ENCODE peak calls at places on chromosomes 5 and 9, in eight cellular contexts. I, L, T, R, P, O, S and N are unnamed samples.

GRCh38 chr5:55591671-55592070 is 56.9 kb upstream of the PLPP1 start:
- DNase-seq in I (no peak), L (no peak), T (peak), R (no peak), P (no peak), O (no peak), S (no peak), N (no peak)

GRCh38 chr5:95669540-95669939 is 13.3 kb downstream of the SPATA9 start:
- DNase-seq in I (peak), L (no peak), T (peak), R (peak), P (no peak), O (no peak), S (peak), N (no peak)

GRCh38 chr9:112104901-112105300 is 70.2 kb downstream of the SUSD1 start:
- DNase-seq in I (no peak), L (no peak), T (no peak), R (no peak), P (no peak), O (no peak), S (no peak), N (no peak)

GRCh38 chr5:10860196-10860543 is 99.1 kb upstream of the DAP start:
- DNase-seq in I (no peak), L (no peak), T (no peak), R (no peak), P (no peak), O (no peak), S (no peak), N (no peak)

GRCh38 chr9:71506821-71507220 is 261.5 kb downstream of the CEMIP2 start:
- DNase-seq in I (no peak), L (peak), T (peak), R (peak), P (no peak), O (no peak), S (no peak), N (no peak)

GRCh38 chr9:120289990-120290925 is 289.7 kb downstream of the CDK5RAP2 start:
- DNase-seq in I (no peak), L (no peak), T (peak), R (peak), P (no peak), O (no peak), S (no peak), N (no peak)

GRCh38 chr5:139633295-139634027 is 14.7 kb upstream of the CXXC5 start:
- DNase-seq in I (peak), L (peak), T (peak), R (peak), P (peak), O (peak), S (peak), N (peak)

GRCh38 chr5:158739941-158740340 is 359.8 kb downstream of the EBF1 start:
- DNase-seq in I (no peak), L (no peak), T (peak), R (no peak), P (no peak), O (no peak), S (no peak), N (no peak)

GRCh38 chr9:93354451-93354850 is 97.0 kb upstream of the FAM120A start:
- DNase-seq in I (no peak), L (no peak), T (no peak), R (peak), P (no peak), O (no peak), S (no peak), N (no peak)

GRCh38 chr5:178404987-178405386 is 172.4 kb upstream of the PHYKPL start:
- DNase-seq in I (no peak), L (no peak), T (no peak), R (no peak), P (no peak), O (no peak), S (peak), N (no peak)

GRCh38 chr5:80688648-80689420 is 34.1 kb upstream of the DHFR start:
- DNase-seq in I (no peak), L (no peak), T (no peak), R (no peak), P (no peak), O (no peak), S (no peak), N (no peak)

DNA sequence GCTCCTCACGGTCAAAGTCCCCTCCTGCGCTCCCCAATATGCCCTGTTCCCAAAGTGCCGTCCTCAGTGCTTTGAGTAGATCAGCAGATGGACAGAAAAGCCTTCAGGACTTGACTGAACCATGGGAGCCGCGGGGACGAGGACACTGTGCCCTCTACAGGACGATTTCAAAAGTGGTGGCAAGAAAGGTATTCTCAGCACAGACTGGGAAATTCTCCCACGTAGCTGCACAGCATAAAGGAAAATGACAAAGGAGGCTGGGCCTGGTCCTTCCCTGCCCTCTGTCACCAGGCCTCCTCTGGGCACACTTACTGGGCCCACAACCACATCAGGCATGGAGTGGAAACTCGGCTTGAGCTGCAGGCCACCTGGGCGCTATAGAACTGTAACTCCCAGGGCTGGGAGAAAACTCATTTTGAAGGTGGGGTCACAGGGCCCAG is 16.7 kb upstream of the MTMR12 start:
- DNase-seq in I (peak), L (peak), T (peak), R (peak), P (peak), O (peak), S (peak), N (no peak)
- TF ChIP-seq CTCF in I (no peak), L (peak), T (peak), R (peak), P (no peak), O (peak), S (peak), N (peak)

DNA sequence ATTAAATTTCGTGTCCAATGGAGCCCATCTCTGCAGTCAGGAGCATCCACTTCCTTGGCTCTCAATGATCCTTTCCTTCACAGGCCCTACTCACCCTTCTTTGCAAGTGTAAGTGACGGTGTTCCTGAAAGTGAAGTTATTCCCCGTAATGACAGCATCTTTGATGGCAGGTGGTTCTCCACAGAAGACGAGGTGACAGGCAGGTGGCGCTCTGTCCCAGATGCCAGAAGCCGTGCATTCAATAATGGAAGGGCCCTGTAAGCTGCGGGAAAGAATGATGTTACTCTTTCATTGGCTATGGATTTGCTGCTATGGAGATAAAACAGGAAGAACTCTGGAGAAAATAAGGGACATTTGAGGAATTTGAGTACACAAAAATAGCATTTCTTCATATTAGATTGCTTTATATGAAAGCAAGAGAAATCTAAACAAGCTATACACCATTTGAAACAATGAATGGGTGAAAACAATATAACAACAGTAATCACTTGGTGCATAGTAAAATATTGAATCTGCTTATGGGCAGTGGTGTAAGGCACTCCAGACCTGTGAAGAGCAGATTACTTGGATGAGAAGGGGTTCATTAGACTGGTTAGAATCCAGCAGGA is 89.9 kb upstream of the TXNDC8 start:
- DNase-seq in I (peak), L (peak), T (peak), R (peak), P (no peak), O (peak), S (no peak), N (no peak)
- TF ChIP-seq CTCF in I (no peak), L (peak), T (peak), R (peak), P (no peak), O (no peak), S (no peak), N (peak)

GRCh38 chr5:57887851-57888621 is 405.4 kb upstream of the ACTBL2 start:
- DNase-seq in I (peak), L (peak), T (peak), R (peak), P (no peak), O (peak), S (no peak), N (no peak)
- TF ChIP-seq CTCF in I (no peak), L (peak), T (peak), R (peak), P (no peak), O (peak), S (no peak), N (no peak)

GRCh38 chr9:32334112-32334511 is 50.3 kb upstream of the ACO1 start:
- DNase-seq in I (no peak), L (no peak), T (no peak), R (no peak), P (no peak), O (no peak), S (no peak), N (no peak)
- TF ChIP-seq CTCF in I (no peak), L (no peak), T (no peak), R (no peak), P (no peak), O (no peak), S (no peak), N (no peak)

DNA sequence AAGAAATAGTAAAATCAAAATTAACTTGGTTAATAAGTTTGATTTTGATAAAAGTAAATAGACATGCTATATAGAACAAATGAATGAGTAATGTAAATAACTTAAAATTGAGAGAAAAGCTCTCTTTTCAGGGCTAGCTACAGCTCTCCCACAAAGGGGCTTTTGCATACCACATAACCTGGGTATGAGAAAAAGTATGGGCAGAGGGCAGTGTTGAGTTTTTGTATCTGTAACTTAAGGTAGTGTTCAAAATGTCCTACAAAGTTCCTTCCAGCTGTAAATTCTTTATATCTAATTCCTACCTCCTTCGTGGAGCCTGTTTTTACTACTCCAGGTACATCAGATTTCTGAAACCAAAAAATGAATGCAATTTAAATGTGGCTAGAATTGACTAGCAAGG is 18.9 kb upstream of the TTC33 start:
- DNase-seq in I (no peak), L (no peak), T (no peak), R (no peak), P (no peak), O (no peak), S (no peak), N (no peak)
- TF ChIP-seq CTCF in I (no peak), L (peak), T (no peak), R (no peak), P (no peak), O (no peak), S (no peak), N (no peak)

DNA sequence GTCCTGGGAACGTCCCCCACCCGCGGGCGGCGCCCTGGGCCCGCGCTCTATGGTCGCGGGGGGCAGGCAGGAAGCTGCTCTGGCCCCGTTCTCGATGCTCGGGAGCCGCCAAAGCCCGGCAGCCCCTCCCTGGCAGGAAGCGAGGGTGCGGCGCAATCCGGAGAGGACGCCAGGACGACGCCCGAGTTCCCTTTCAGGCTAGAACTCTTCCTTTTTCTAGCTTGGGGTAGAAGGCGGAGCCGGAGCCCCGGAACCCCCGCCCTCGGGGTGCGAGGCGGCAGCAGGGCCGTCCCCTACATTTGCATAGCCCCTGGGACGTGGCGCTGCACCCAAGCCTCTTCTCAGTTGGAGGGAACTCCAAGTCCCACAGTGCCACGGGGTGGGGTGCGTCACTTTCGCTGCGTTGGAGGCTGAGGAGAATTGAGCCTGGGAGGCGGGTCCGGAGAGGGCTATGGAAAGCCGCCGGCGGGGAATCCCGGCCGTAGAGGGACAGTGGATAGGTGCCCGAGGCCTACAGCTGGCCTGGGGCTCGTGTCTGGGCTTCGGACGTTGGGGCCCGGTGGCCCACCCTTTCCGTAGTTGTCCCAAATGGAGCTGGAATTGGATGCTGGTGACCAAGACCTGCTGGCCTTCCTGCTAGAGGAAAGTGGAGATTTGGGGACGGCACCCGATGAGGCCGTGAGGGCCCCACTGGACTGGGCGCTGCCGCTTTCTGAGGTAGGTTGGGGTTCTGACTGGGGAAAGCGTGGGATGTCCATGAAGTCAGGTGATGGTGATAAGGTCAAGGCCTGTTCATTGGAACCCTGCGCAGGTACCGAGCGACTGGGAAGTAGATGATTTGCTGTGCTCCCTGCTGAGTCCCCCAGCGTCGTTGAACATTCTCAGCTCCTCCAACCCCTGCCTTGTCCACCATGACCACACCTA is at the start of the genes CREB3 and TLN1:
- DNase-seq in I (peak), L (peak), T (peak), R (peak), P (peak), O (peak), S (peak), N (peak)
- TF ChIP-seq CTCF in I (no peak), L (peak), T (no peak), R (no peak), P (no peak), O (no peak), S (no peak), N (no peak)

DNA sequence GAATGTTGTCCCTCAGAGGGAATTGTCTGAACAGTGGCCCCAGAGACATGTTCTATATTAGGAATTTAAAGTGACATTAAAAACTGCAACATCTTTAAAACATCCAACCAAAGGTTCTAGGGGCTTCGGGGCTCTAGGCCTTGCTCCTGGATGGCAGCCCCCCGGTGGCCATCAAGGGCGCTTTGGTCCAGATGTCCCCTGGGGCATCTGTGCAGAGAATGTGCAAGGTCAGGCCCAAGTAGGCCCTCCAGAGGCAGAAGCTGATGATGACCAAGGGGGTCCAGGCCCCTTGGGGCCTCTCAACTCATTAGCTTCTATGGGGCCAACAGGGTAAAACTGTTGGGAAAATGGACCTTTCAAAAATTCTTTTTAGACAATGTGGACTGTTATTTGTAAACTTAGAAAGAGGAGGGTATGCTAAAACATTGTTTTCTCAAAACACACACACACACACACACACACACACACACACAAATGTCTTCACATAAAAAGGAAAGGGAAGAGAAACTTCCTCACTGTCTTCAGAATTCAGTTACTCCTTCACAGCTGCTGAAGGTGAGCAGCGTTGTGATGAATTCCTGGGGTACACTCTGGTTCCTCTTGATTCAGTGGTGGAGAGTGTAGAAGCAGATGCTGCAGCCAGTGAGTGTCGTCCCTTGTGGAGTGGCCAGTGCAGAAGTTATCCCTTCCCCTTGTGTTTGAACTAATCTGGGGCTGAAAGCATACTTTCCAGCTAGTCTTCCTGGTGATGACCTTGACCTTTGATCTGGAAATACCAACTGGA is 125.2 kb downstream of the WDR41 start:
- DNase-seq in I (no peak), L (no peak), T (no peak), R (no peak), P (no peak), O (no peak), S (no peak), N (no peak)
- TF ChIP-seq CTCF in I (no peak), L (no peak), T (no peak), R (no peak), P (no peak), O (no peak), S (no peak), N (no peak)